ENCODE peak calls at places on chromosomes 12 and 14, in nine cellular contexts. One of them, this sample, is unnamed.

GRCh38 chr12:118402251-118402650 is 25.9 kb downstream of the SUDS3 start:
- DNase-seq in Peyer's patch: no peak
- DNase-seq in T-helper 1 cell: no peak
- DNase-seq in choroid plexus epithelial cell: peak; percentile 87
- DNase-seq in astrocyte: peak; percentile 86
- DNase-seq in osteocyte: no peak
- DNase-seq in aorta: no peak
- DNase-seq in fibroblast of pulmonary artery: peak; percentile 74
- DNase-seq in activated CD4-positive, alpha-beta T cell treated with anti-CD3 and anti-CD28 coated beads, Interleukin-2, amount 10 ng/mL, durations not matched to agents 24 days and 14 days: no peak
- DNase-seq in this sample: peak; percentile 76

GRCh38 chr12:118164798-118165486 is 29.0 kb downstream of the PEBP1 start:
- DNase-seq in Peyer's patch: no peak
- DNase-seq in T-helper 1 cell: no peak
- DNase-seq in choroid plexus epithelial cell: peak; percentile 69
- DNase-seq in astrocyte: no peak
- DNase-seq in osteocyte: no peak
- DNase-seq in aorta: no peak
- DNase-seq in fibroblast of pulmonary artery: peak; percentile 55
- DNase-seq in activated CD4-positive, alpha-beta T cell treated with anti-CD3 and anti-CD28 coated beads, Interleukin-2, amount 10 ng/mL, durations not matched to agents 24 days and 14 days: no peak
- DNase-seq in this sample: peak; percentile 67

GRCh38 chr14:35292770-35293561 is 784 bp downstream of the PSMA6 start:
- DNase-seq in Peyer's patch: no peak
- DNase-seq in T-helper 1 cell: peak; percentile 17
- DNase-seq in choroid plexus epithelial cell: peak; percentile 25
- DNase-seq in astrocyte: peak; percentile 6
- DNase-seq in osteocyte: no peak
- DNase-seq in aorta: no peak
- DNase-seq in fibroblast of pulmonary artery: no peak
- DNase-seq in activated CD4-positive, alpha-beta T cell treated with anti-CD3 and anti-CD28 coated beads, Interleukin-2, amount 10 ng/mL, durations not matched to agents 24 days and 14 days: no peak
- DNase-seq in this sample: no peak

GRCh38 chr12:958449-959123 is 9.1 kb upstream of the RAD52 start:
- DNase-seq in Peyer's patch: no peak
- DNase-seq in T-helper 1 cell: no peak
- DNase-seq in choroid plexus epithelial cell: peak; percentile 27
- DNase-seq in astrocyte: peak; percentile 17
- DNase-seq in osteocyte: no peak
- DNase-seq in aorta: no peak
- DNase-seq in fibroblast of pulmonary artery: peak; percentile 58
- DNase-seq in activated CD4-positive, alpha-beta T cell treated with anti-CD3 and anti-CD28 coated beads, Interleukin-2, amount 10 ng/mL, durations not matched to agents 24 days and 14 days: no peak
- DNase-seq in this sample: peak; percentile 88

GRCh38 chr14:64196026-64196425 is 98.1 kb downstream of the ESR2 start:
- DNase-seq in Peyer's patch: no peak
- DNase-seq in T-helper 1 cell: no peak
- DNase-seq in choroid plexus epithelial cell: no peak
- DNase-seq in astrocyte: no peak
- DNase-seq in osteocyte: no peak
- DNase-seq in aorta: no peak
- DNase-seq in fibroblast of pulmonary artery: no peak
- DNase-seq in activated CD4-positive, alpha-beta T cell treated with anti-CD3 and anti-CD28 coated beads, Interleukin-2, amount 10 ng/mL, durations not matched to agents 24 days and 14 days: no peak
- DNase-seq in this sample: no peak

GRCh38 chr12:96077081-96077480 is 41.7 kb upstream of the LTA4H start:
- DNase-seq in Peyer's patch: no peak
- DNase-seq in T-helper 1 cell: no peak
- DNase-seq in choroid plexus epithelial cell: no peak
- DNase-seq in astrocyte: no peak
- DNase-seq in osteocyte: no peak
- DNase-seq in aorta: no peak
- DNase-seq in fibroblast of pulmonary artery: no peak
- DNase-seq in activated CD4-positive, alpha-beta T cell treated with anti-CD3 and anti-CD28 coated beads, Interleukin-2, amount 10 ng/mL, durations not matched to agents 24 days and 14 days: no peak
- DNase-seq in this sample: no peak

GRCh38 chr12:3753549-3754284 is 808 bp upstream of the CRACR2A start:
- DNase-seq in Peyer's patch: no peak
- DNase-seq in T-helper 1 cell: no peak
- DNase-seq in choroid plexus epithelial cell: peak; percentile 49
- DNase-seq in astrocyte: no peak
- DNase-seq in osteocyte: peak; percentile 48
- DNase-seq in aorta: no peak
- DNase-seq in fibroblast of pulmonary artery: peak; percentile 31
- DNase-seq in activated CD4-positive, alpha-beta T cell treated with anti-CD3 and anti-CD28 coated beads, Interleukin-2, amount 10 ng/mL, durations not matched to agents 24 days and 14 days: peak; percentile 70
- DNase-seq in this sample: peak; percentile 10

GRCh38 chr14:105026033-105026785 is 5.3 kb upstream of the CDCA4 start:
- DNase-seq in Peyer's patch: no peak
- DNase-seq in T-helper 1 cell: peak; percentile 88
- DNase-seq in choroid plexus epithelial cell: peak; percentile 68
- DNase-seq in astrocyte: peak; percentile 86
- DNase-seq in osteocyte: no peak
- DNase-seq in aorta: peak; percentile 32
- DNase-seq in fibroblast of pulmonary artery: peak; percentile 65
- DNase-seq in activated CD4-positive, alpha-beta T cell treated with anti-CD3 and anti-CD28 coated beads, Interleukin-2, amount 10 ng/mL, durations not matched to agents 24 days and 14 days: no peak
- DNase-seq in this sample: peak; percentile 92

GRCh38 chr12:117100851-117101673 is 1.8 kb upstream of the TESC start:
- DNase-seq in Peyer's patch: no peak
- DNase-seq in T-helper 1 cell: no peak
- DNase-seq in choroid plexus epithelial cell: no peak
- DNase-seq in astrocyte: no peak
- DNase-seq in osteocyte: no peak
- DNase-seq in aorta: peak; percentile 25
- DNase-seq in fibroblast of pulmonary artery: no peak
- DNase-seq in activated CD4-positive, alpha-beta T cell treated with anti-CD3 and anti-CD28 coated beads, Interleukin-2, amount 10 ng/mL, durations not matched to agents 24 days and 14 days: no peak
- DNase-seq in this sample: no peak

GRCh38 chr12:4874671-4875070 is 35.0 kb upstream of the KCNA1 start:
- DNase-seq in Peyer's patch: no peak
- DNase-seq in T-helper 1 cell: no peak
- DNase-seq in choroid plexus epithelial cell: no peak
- DNase-seq in astrocyte: no peak
- DNase-seq in osteocyte: no peak
- DNase-seq in aorta: no peak
- DNase-seq in fibroblast of pulmonary artery: no peak
- DNase-seq in activated CD4-positive, alpha-beta T cell treated with anti-CD3 and anti-CD28 coated beads, Interleukin-2, amount 10 ng/mL, durations not matched to agents 24 days and 14 days: no peak
- DNase-seq in this sample: no peak

GRCh38 chr12:126807312-126807711 is 1459.7 kb upstream of the TMEM132C start:
- DNase-seq in Peyer's patch: no peak
- DNase-seq in T-helper 1 cell: no peak
- DNase-seq in choroid plexus epithelial cell: no peak
- DNase-seq in astrocyte: no peak
- DNase-seq in osteocyte: no peak
- DNase-seq in aorta: no peak
- DNase-seq in fibroblast of pulmonary artery: no peak
- DNase-seq in activated CD4-positive, alpha-beta T cell treated with anti-CD3 and anti-CD28 coated beads, Interleukin-2, amount 10 ng/mL, durations not matched to agents 24 days and 14 days: no peak
- DNase-seq in this sample: no peak

GRCh38 chr14:80638620-80639215 is 302.8 kb downstream of the CEP128 start:
- DNase-seq in Peyer's patch: no peak
- DNase-seq in T-helper 1 cell: no peak
- DNase-seq in choroid plexus epithelial cell: peak; percentile 89
- DNase-seq in astrocyte: peak; percentile 82
- DNase-seq in osteocyte: no peak
- DNase-seq in aorta: no peak
- DNase-seq in fibroblast of pulmonary artery: peak; percentile 82
- DNase-seq in activated CD4-positive, alpha-beta T cell treated with anti-CD3 and anti-CD28 coated beads, Interleukin-2, amount 10 ng/mL, durations not matched to agents 24 days and 14 days: no peak
- DNase-seq in this sample: peak; percentile 83

GRCh38 chr12:100170313-100170858 is 27.7 kb upstream of the BLTP3B start:
- DNase-seq in Peyer's patch: no peak
- DNase-seq in T-helper 1 cell: no peak
- DNase-seq in choroid plexus epithelial cell: no peak
- DNase-seq in astrocyte: no peak
- DNase-seq in osteocyte: no peak
- DNase-seq in aorta: no peak
- DNase-seq in fibroblast of pulmonary artery: no peak
- DNase-seq in activated CD4-positive, alpha-beta T cell treated with anti-CD3 and anti-CD28 coated beads, Interleukin-2, amount 10 ng/mL, durations not matched to agents 24 days and 14 days: no peak
- DNase-seq in this sample: no peak

GRCh38 chr14:84442481-84442880 is 1087.5 kb upstream of the FLRT2 start:
- DNase-seq in Peyer's patch: no peak
- DNase-seq in T-helper 1 cell: no peak
- DNase-seq in choroid plexus epithelial cell: no peak
- DNase-seq in astrocyte: no peak
- DNase-seq in osteocyte: no peak
- DNase-seq in aorta: no peak
- DNase-seq in fibroblast of pulmonary artery: peak; percentile 79
- DNase-seq in activated CD4-positive, alpha-beta T cell treated with anti-CD3 and anti-CD28 coated beads, Interleukin-2, amount 10 ng/mL, durations not matched to agents 24 days and 14 days: no peak
- DNase-seq in this sample: peak; percentile 82

GRCh38 chr12:82832091-82832490 is 145.4 kb downstream of the TMTC2 start:
- DNase-seq in Peyer's patch: no peak
- DNase-seq in T-helper 1 cell: no peak
- DNase-seq in choroid plexus epithelial cell: no peak
- DNase-seq in astrocyte: no peak
- DNase-seq in osteocyte: no peak
- DNase-seq in aorta: no peak
- DNase-seq in fibroblast of pulmonary artery: no peak
- DNase-seq in activated CD4-positive, alpha-beta T cell treated with anti-CD3 and anti-CD28 coated beads, Interleukin-2, amount 10 ng/mL, durations not matched to agents 24 days and 14 days: no peak
- DNase-seq in this sample: no peak

GRCh38 chr12:121209221-121209620 is 708 bp upstream of the P2RX4 start:
- DNase-seq in Peyer's patch: no peak
- DNase-seq in T-helper 1 cell: no peak
- DNase-seq in choroid plexus epithelial cell: no peak
- DNase-seq in astrocyte: no peak
- DNase-seq in osteocyte: no peak
- DNase-seq in aorta: peak; percentile 63
- DNase-seq in fibroblast of pulmonary artery: no peak
- DNase-seq in activated CD4-positive, alpha-beta T cell treated with anti-CD3 and anti-CD28 coated beads, Interleukin-2, amount 10 ng/mL, durations not matched to agents 24 days and 14 days: peak; percentile 65
- DNase-seq in this sample: no peak

GRCh38 chr14:35875296-35875695 is 49.2 kb downstream of the BRMS1L start:
- DNase-seq in Peyer's patch: no peak
- DNase-seq in T-helper 1 cell: no peak
- DNase-seq in choroid plexus epithelial cell: peak; percentile 80
- DNase-seq in astrocyte: no peak
- DNase-seq in osteocyte: no peak
- DNase-seq in aorta: no peak
- DNase-seq in fibroblast of pulmonary artery: peak; percentile 34
- DNase-seq in activated CD4-positive, alpha-beta T cell treated with anti-CD3 and anti-CD28 coated beads, Interleukin-2, amount 10 ng/mL, durations not matched to agents 24 days and 14 days: no peak
- DNase-seq in this sample: no peak

GRCh38 chr14:71745072-71745471 is 187.2 kb upstream of the RGS6 start:
- DNase-seq in Peyer's patch: no peak
- DNase-seq in T-helper 1 cell: no peak
- DNase-seq in choroid plexus epithelial cell: no peak
- DNase-seq in astrocyte: no peak
- DNase-seq in osteocyte: peak; percentile 53
- DNase-seq in aorta: no peak
- DNase-seq in fibroblast of pulmonary artery: no peak
- DNase-seq in activated CD4-positive, alpha-beta T cell treated with anti-CD3 and anti-CD28 coated beads, Interleukin-2, amount 10 ng/mL, durations not matched to agents 24 days and 14 days: no peak
- DNase-seq in this sample: no peak

GRCh38 chr12:26318661-26319068 is 123.3 kb downstream of the SSPN start:
- DNase-seq in Peyer's patch: peak; percentile 57
- DNase-seq in T-helper 1 cell: no peak
- DNase-seq in choroid plexus epithelial cell: peak; percentile 96
- DNase-seq in astrocyte: peak; percentile 82
- DNase-seq in osteocyte: no peak
- DNase-seq in aorta: no peak
- DNase-seq in fibroblast of pulmonary artery: peak; percentile 83
- DNase-seq in activated CD4-positive, alpha-beta T cell treated with anti-CD3 and anti-CD28 coated beads, Interleukin-2, amount 10 ng/mL, durations not matched to agents 24 days and 14 days: no peak
- DNase-seq in this sample: peak; percentile 79

GRCh38 chr12:119829439-119829838 is 47.7 kb downstream of the CIT start:
- DNase-seq in Peyer's patch: no peak
- DNase-seq in T-helper 1 cell: peak; percentile 2
- DNase-seq in choroid plexus epithelial cell: no peak
- DNase-seq in astrocyte: no peak
- DNase-seq in osteocyte: no peak
- DNase-seq in aorta: no peak
- DNase-seq in fibroblast of pulmonary artery: no peak
- DNase-seq in activated CD4-positive, alpha-beta T cell treated with anti-CD3 and anti-CD28 coated beads, Interleukin-2, amount 10 ng/mL, durations not matched to agents 24 days and 14 days: no peak
- DNase-seq in this sample: no peak

GRCh38 chr14:50740858-50741257 is 72.8 kb upstream of the SAV1 start:
- DNase-seq in Peyer's patch: no peak
- DNase-seq in T-helper 1 cell: no peak
- DNase-seq in choroid plexus epithelial cell: peak; percentile 35
- DNase-seq in astrocyte: peak; percentile 18
- DNase-seq in osteocyte: no peak
- DNase-seq in aorta: no peak
- DNase-seq in fibroblast of pulmonary artery: no peak
- DNase-seq in activated CD4-positive, alpha-beta T cell treated with anti-CD3 and anti-CD28 coated beads, Interleukin-2, amount 10 ng/mL, durations not matched to agents 24 days and 14 days: peak; percentile 45
- DNase-seq in this sample: peak; percentile 56

GRCh38 chr12:20646239-20646827 is 48.8 kb upstream of the SLCO1C1 start:
- DNase-seq in Peyer's patch: no peak
- DNase-seq in T-helper 1 cell: no peak
- DNase-seq in choroid plexus epithelial cell: peak; percentile 80
- DNase-seq in astrocyte: peak; percentile 41
- DNase-seq in osteocyte: no peak
- DNase-seq in aorta: no peak
- DNase-seq in fibroblast of pulmonary artery: peak; percentile 75
- DNase-seq in activated CD4-positive, alpha-beta T cell treated with anti-CD3 and anti-CD28 coated beads, Interleukin-2, amount 10 ng/mL, durations not matched to agents 24 days and 14 days: no peak
- DNase-seq in this sample: peak; percentile 65

GRCh38 chr12:72075401-72075800 is 136.8 kb downstream of the TPH2 start:
- DNase-seq in Peyer's patch: no peak
- DNase-seq in T-helper 1 cell: no peak
- DNase-seq in choroid plexus epithelial cell: no peak
- DNase-seq in astrocyte: no peak
- DNase-seq in osteocyte: no peak
- DNase-seq in aorta: no peak
- DNase-seq in fibroblast of pulmonary artery: no peak
- DNase-seq in activated CD4-positive, alpha-beta T cell treated with anti-CD3 and anti-CD28 coated beads, Interleukin-2, amount 10 ng/mL, durations not matched to agents 24 days and 14 days: no peak
- DNase-seq in this sample: no peak

GRCh38 chr14:85122690-85123089 is 407.3 kb upstream of the FLRT2 start:
- DNase-seq in Peyer's patch: no peak
- DNase-seq in T-helper 1 cell: no peak
- DNase-seq in choroid plexus epithelial cell: peak; percentile 96
- DNase-seq in astrocyte: peak; percentile 59
- DNase-seq in osteocyte: no peak
- DNase-seq in aorta: no peak
- DNase-seq in fibroblast of pulmonary artery: peak; percentile 14
- DNase-seq in activated CD4-positive, alpha-beta T cell treated with anti-CD3 and anti-CD28 coated beads, Interleukin-2, amount 10 ng/mL, durations not matched to agents 24 days and 14 days: no peak
- DNase-seq in this sample: no peak

GRCh38 chr14:79570648-79571047 is 640.7 kb downstream of the DIO2 start:
- DNase-seq in Peyer's patch: no peak
- DNase-seq in T-helper 1 cell: no peak
- DNase-seq in choroid plexus epithelial cell: no peak
- DNase-seq in astrocyte: no peak
- DNase-seq in osteocyte: no peak
- DNase-seq in aorta: no peak
- DNase-seq in fibroblast of pulmonary artery: no peak
- DNase-seq in activated CD4-positive, alpha-beta T cell treated with anti-CD3 and anti-CD28 coated beads, Interleukin-2, amount 10 ng/mL, durations not matched to agents 24 days and 14 days: no peak
- DNase-seq in this sample: no peak

GRCh38 chr12:132429932-132430643 is 59.9 kb upstream of the FBRSL1 start:
- DNase-seq in Peyer's patch: peak; percentile 89
- DNase-seq in T-helper 1 cell: peak; percentile 78
- DNase-seq in choroid plexus epithelial cell: peak; percentile 34
- DNase-seq in astrocyte: no peak
- DNase-seq in osteocyte: no peak
- DNase-seq in aorta: no peak
- DNase-seq in fibroblast of pulmonary artery: no peak
- DNase-seq in activated CD4-positive, alpha-beta T cell treated with anti-CD3 and anti-CD28 coated beads, Interleukin-2, amount 10 ng/mL, durations not matched to agents 24 days and 14 days: peak; percentile 92
- DNase-seq in this sample: no peak

GRCh38 chr12:93704625-93705024 is 27.4 kb downstream of the CRADD start:
- DNase-seq in Peyer's patch: no peak
- DNase-seq in T-helper 1 cell: no peak
- DNase-seq in choroid plexus epithelial cell: no peak
- DNase-seq in astrocyte: no peak
- DNase-seq in osteocyte: no peak
- DNase-seq in aorta: no peak
- DNase-seq in fibroblast of pulmonary artery: no peak
- DNase-seq in activated CD4-positive, alpha-beta T cell treated with anti-CD3 and anti-CD28 coated beads, Interleukin-2, amount 10 ng/mL, durations not matched to agents 24 days and 14 days: no peak
- DNase-seq in this sample: no peak

GRCh38 chr14:23366163-23366921 is 1.4 kb upstream of the EFS start:
- DNase-seq in Peyer's patch: no peak
- DNase-seq in T-helper 1 cell: no peak
- DNase-seq in choroid plexus epithelial cell: peak; percentile 52
- DNase-seq in astrocyte: peak; percentile 68
- DNase-seq in osteocyte: no peak
- DNase-seq in aorta: peak; percentile 91
- DNase-seq in fibroblast of pulmonary artery: peak; percentile 32
- DNase-seq in activated CD4-positive, alpha-beta T cell treated with anti-CD3 and anti-CD28 coated beads, Interleukin-2, amount 10 ng/mL, durations not matched to agents 24 days and 14 days: no peak
- DNase-seq in this sample: no peak

GRCh38 chr14:59428581-59429012 is 36.6 kb downstream of the GPR135 start:
- DNase-seq in Peyer's patch: no peak
- DNase-seq in T-helper 1 cell: no peak
- DNase-seq in choroid plexus epithelial cell: peak; percentile 68
- DNase-seq in astrocyte: peak; percentile 60
- DNase-seq in osteocyte: no peak
- DNase-seq in aorta: no peak
- DNase-seq in fibroblast of pulmonary artery: peak; percentile 80
- DNase-seq in activated CD4-positive, alpha-beta T cell treated with anti-CD3 and anti-CD28 coated beads, Interleukin-2, amount 10 ng/mL, durations not matched to agents 24 days and 14 days: no peak
- DNase-seq in this sample: peak; percentile 53

GRCh38 chr12:11675952-11676505 is 26.6 kb downstream of the ETV6 start:
- DNase-seq in Peyer's patch: no peak
- DNase-seq in T-helper 1 cell: no peak
- DNase-seq in choroid plexus epithelial cell: no peak
- DNase-seq in astrocyte: no peak
- DNase-seq in osteocyte: no peak
- DNase-seq in aorta: no peak
- DNase-seq in fibroblast of pulmonary artery: no peak
- DNase-seq in activated CD4-positive, alpha-beta T cell treated with anti-CD3 and anti-CD28 coated beads, Interleukin-2, amount 10 ng/mL, durations not matched to agents 24 days and 14 days: no peak
- DNase-seq in this sample: no peak

GRCh38 chr14:54001189-54001878 is 44.7 kb upstream of the BMP4 start:
- DNase-seq in Peyer's patch: no peak
- DNase-seq in T-helper 1 cell: no peak
- DNase-seq in choroid plexus epithelial cell: no peak
- DNase-seq in astrocyte: peak; percentile 42
- DNase-seq in osteocyte: no peak
- DNase-seq in aorta: no peak
- DNase-seq in fibroblast of pulmonary artery: no peak
- DNase-seq in activated CD4-positive, alpha-beta T cell treated with anti-CD3 and anti-CD28 coated beads, Interleukin-2, amount 10 ng/mL, durations not matched to agents 24 days and 14 days: no peak
- DNase-seq in this sample: peak; percentile 13